ENCODE peak calls at places on chromosomes 12 and 14, in five cellular contexts. One of them, this sample, is unnamed.

GRCh38 chr14:61511558-61511924 is 183.8 kb upstream of the HIF1A start:
- DNase-seq in mesothelial cell of epicardium: no peak
- DNase-seq in left lung: no peak
- DNase-seq in coronary artery: no peak
- DNase-seq in WTC11: no peak
- DNase-seq in this sample: no peak

GRCh38 chr12:50840809-50841487 is 1.8 kb upstream of the TMPRSS12 start:
- DNase-seq in WTC11: no peak
- DNase-seq in coronary artery: no peak
- DNase-seq in left lung: no peak
- DNase-seq in mesothelial cell of epicardium: no peak
- DNase-seq in this sample: no peak

GRCh38 chr12:64673490-64674169 is 63.3 kb downstream of the RASSF3 start:
- DNase-seq in left lung: no peak
- DNase-seq in mesothelial cell of epicardium: no peak
- DNase-seq in WTC11: no peak
- DNase-seq in coronary artery: no peak
- DNase-seq in this sample: no peak

GRCh38 chr12:102958830-102959176 is 1.3 kb downstream of the ASCL1 start:
- DNase-seq in mesothelial cell of epicardium: no peak
- DNase-seq in WTC11: no peak
- DNase-seq in left lung: no peak
- DNase-seq in coronary artery: no peak
- DNase-seq in this sample: no peak

GRCh38 chr12:103462675-103463074 is 33.1 kb downstream of the C12orf42 start:
- DNase-seq in left lung: no peak
- DNase-seq in mesothelial cell of epicardium: no peak
- DNase-seq in coronary artery: no peak
- DNase-seq in WTC11: no peak
- DNase-seq in this sample: no peak

GRCh38 chr12:52232233-52232915 is 669 bp upstream of the KRT7 start:
- DNase-seq in left lung: no peak
- DNase-seq in coronary artery: no peak
- DNase-seq in WTC11: no peak
- DNase-seq in mesothelial cell of epicardium: no peak
- DNase-seq in this sample: no peak

GRCh38 chr14:73764881-73765280 is 50.7 kb upstream of the PNMA1 start:
- DNase-seq in left lung: peak; percentile 85
- DNase-seq in WTC11: no peak
- DNase-seq in coronary artery: no peak
- DNase-seq in mesothelial cell of epicardium: no peak
- DNase-seq in this sample: no peak

GRCh38 chr12:67415473-67415872 is 146.3 kb downstream of the CAND1 start:
- DNase-seq in mesothelial cell of epicardium: no peak
- DNase-seq in coronary artery: no peak
- DNase-seq in left lung: no peak
- DNase-seq in WTC11: peak; percentile 35
- DNase-seq in this sample: no peak

GRCh38 chr12:51351913-51352532 is 5.5 kb upstream of the CELA1 start:
- DNase-seq in left lung: no peak
- DNase-seq in coronary artery: no peak
- DNase-seq in mesothelial cell of epicardium: no peak
- DNase-seq in WTC11: peak; percentile 84
- DNase-seq in this sample: peak; percentile 53

GRCh38 chr12:56101045-56101444 is 3.3 kb upstream of the PA2G4 start:
- DNase-seq in left lung: no peak
- DNase-seq in mesothelial cell of epicardium: no peak
- DNase-seq in WTC11: no peak
- DNase-seq in coronary artery: no peak
- DNase-seq in this sample: no peak

GRCh38 chr12:49880756-49881390 is 22.8 kb downstream of the FAIM2 start:
- DNase-seq in coronary artery: no peak
- DNase-seq in WTC11: no peak
- DNase-seq in mesothelial cell of epicardium: no peak
- DNase-seq in left lung: no peak
- DNase-seq in this sample: no peak

GRCh38 chr14:36662258-36662542 is 540 bp downstream of the PAX9 start:
- DNase-seq in left lung: no peak
- DNase-seq in coronary artery: no peak
- DNase-seq in WTC11: no peak
- DNase-seq in mesothelial cell of epicardium: no peak
- DNase-seq in this sample: no peak
- TF ChIP-seq CTCF in left lung: no peak
- TF ChIP-seq CTCF in coronary artery: no peak
- TF ChIP-seq CTCF in WTC11: no peak
- TF ChIP-seq CTCF in mesothelial cell of epicardium: no peak
- TF ChIP-seq CTCF in this sample: no peak

GRCh38 chr14:22558221-22558913 is 30.7 kb downstream of the DAD1 start:
- DNase-seq in WTC11: peak; percentile 82
- DNase-seq in mesothelial cell of epicardium: no peak
- DNase-seq in coronary artery: no peak
- DNase-seq in left lung: no peak
- DNase-seq in this sample: no peak
- TF ChIP-seq CTCF in WTC11: peak; percentile 47
- TF ChIP-seq CTCF in mesothelial cell of epicardium: no peak
- TF ChIP-seq CTCF in coronary artery: no peak
- TF ChIP-seq CTCF in left lung: no peak
- TF ChIP-seq CTCF in this sample: peak; percentile 20

DNA sequence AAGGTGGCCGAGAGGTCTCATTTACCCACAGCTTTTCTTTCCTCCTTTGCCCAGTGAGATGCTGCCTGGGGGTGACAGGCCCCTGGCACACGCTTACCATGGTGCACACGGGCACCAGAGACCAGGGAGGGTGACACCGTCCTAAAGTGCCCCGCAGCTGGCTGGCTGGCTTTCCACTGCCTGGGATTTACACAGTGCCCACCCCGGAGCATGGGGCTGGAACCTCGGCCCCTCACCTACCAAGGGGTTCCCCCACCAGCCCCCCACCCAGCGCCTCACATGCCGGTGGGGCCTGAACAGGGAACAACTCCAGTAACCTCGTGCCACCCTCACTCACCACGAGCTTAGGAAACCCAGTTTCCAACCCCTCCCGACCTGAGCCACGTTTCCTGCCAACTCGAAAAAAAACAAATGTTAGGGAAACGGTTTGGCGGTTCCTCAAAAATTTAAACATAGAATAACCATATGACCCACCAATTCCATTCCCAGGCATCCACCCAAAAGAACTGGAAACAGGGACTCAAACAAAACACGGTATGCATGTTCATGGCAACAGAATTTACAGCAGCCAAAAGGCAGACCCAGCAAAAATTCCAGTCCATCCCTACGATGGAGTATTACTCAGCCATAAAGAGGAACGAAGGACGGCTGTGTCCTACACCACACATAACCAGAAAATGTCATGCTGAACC is 69.1 kb downstream of the NCOR2 start:
- DNase-seq in left lung: no peak
- DNase-seq in coronary artery: no peak
- DNase-seq in WTC11: no peak
- DNase-seq in mesothelial cell of epicardium: no peak
- DNase-seq in this sample: no peak
- TF ChIP-seq CTCF in left lung: no peak
- TF ChIP-seq CTCF in coronary artery: no peak
- TF ChIP-seq CTCF in WTC11: no peak
- TF ChIP-seq CTCF in mesothelial cell of epicardium: no peak
- TF ChIP-seq CTCF in this sample: no peak

DNA sequence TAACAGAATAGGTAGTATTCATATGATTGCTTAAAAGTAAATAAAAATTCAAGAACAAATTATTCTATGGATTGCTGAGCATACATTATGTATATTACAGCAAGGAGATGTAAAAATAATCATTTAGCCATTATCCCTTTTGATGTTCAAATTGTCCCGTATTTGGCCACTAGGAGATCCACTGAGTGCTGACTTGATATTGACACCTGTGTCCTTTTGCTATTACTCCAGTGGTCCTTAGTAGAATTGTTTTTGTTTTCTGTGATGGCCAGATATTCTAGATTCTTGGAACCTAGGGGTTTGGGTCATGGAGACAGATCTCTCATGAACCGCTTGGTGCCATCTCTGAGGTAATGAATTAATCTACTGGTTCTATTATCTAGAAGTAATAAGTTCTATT is 16.8 kb downstream of the ERO1A start:
- DNase-seq in mesothelial cell of epicardium: no peak
- DNase-seq in WTC11: no peak
- DNase-seq in coronary artery: no peak
- DNase-seq in left lung: no peak
- DNase-seq in this sample: no peak
- TF ChIP-seq CTCF in mesothelial cell of epicardium: peak; percentile 47
- TF ChIP-seq CTCF in WTC11: peak; percentile 18
- TF ChIP-seq CTCF in coronary artery: no peak
- TF ChIP-seq CTCF in left lung: no peak
- TF ChIP-seq CTCF in this sample: peak; percentile 61

DNA sequence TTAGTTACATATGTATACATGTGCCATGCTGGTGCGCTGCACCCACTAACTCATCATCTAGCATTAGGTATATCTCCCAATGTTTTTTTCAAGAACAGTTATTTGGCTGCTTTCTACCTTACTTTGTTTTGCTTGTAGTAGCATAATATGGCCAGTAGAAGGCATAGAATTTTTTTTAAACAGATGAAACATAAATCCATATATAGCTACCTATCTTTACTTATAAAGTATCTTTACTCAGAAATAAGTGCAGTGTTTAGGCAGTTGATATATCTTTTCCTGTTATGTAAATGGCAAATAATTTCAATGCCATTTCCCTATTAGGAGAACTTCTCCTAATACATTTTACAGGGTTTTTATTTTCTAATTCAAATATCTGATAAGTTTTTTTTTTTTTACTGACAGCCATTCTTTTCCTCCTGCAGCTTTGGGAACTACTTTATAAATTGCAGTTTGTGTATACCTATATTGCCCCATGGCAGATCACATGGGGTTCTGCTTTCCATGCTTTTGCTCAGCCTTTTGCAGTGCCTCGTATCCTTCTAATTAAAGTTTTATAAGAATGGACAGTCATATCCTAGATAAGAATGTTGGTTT is 143.1 kb downstream of the PCNX1 start:
- DNase-seq in mesothelial cell of epicardium: no peak
- DNase-seq in left lung: no peak
- DNase-seq in WTC11: no peak
- DNase-seq in coronary artery: no peak
- DNase-seq in this sample: no peak
- TF ChIP-seq CTCF in mesothelial cell of epicardium: peak; percentile 51
- TF ChIP-seq CTCF in left lung: peak; percentile 13
- TF ChIP-seq CTCF in WTC11: peak; percentile 37
- TF ChIP-seq CTCF in coronary artery: no peak
- TF ChIP-seq CTCF in this sample: peak; percentile 66